ENCODE peak calls at places on chromosomes 3 and 15, in nine cellular contexts. W is AG04450, Q is LNCaP clone FGC, T is endothelial cell, K is RWPE1, L is lower leg skin, V is fibroblast of pulmonary artery, P is tibial nerve, B is heart right ventricle. Z is an unnamed sample.
A peak's percentile ranks its signal among the peaks of the same experiment; 100 is the strongest.

GRCh38 chr3:161821591-161821990 is 325.0 kb downstream of the OTOL1 start:
- DNase-seq in V (no peak), W (no peak), L (no peak), Q (no peak), K (no peak), P (no peak), T (no peak), B (no peak), Z (no peak)

GRCh38 chr15:95304116-95304873 is 1026.2 kb upstream of the NR2F2 start:
- DNase-seq in L (no peak), Q (no peak), W (peak; percentile 91), V (peak; percentile 88), T (no peak), K (no peak), P (peak; percentile 53), B (no peak), Z (no peak)

GRCh38 chr3:132417695-132418520 is 606 bp downstream of the DNAJC13 start:
- DNase-seq in K (peak; percentile 77), P (peak; percentile 33), Q (peak; percentile 34), V (peak; percentile 81), L (no peak), W (peak; percentile 20), B (no peak), T (peak; percentile 50), Z (peak; percentile 78)

GRCh38 chr3:72655758-72656157 is 192.5 kb downstream of the SHQ1 start:
- DNase-seq in L (no peak), W (no peak), T (no peak), Q (no peak), K (no peak), V (no peak), P (no peak), B (no peak), Z (no peak)

GRCh38 chr15:101054991-101055390 is 135.8 kb downstream of the LRRK1 start:
- DNase-seq in B (no peak), K (no peak), P (peak; percentile 0), L (peak; percentile 49), W (no peak), V (no peak), T (no peak), Q (no peak), Z (no peak)

GRCh38 chr3:94616833-94617232 is 554.0 kb downstream of the NSUN3 start:
- DNase-seq in Q (no peak), V (no peak), L (no peak), K (peak; percentile 22), P (no peak), W (no peak), T (no peak), B (no peak), Z (peak; percentile 83)

GRCh38 chr3:149576071-149576564 is 81.7 kb downstream of the WWTR1 start:
- DNase-seq in L (no peak), B (no peak), P (no peak), V (peak; percentile 99), W (peak; percentile 90), K (peak; percentile 83), Q (no peak), T (no peak), Z (peak; percentile 96)

GRCh38 chr3:13884851-13885703 is 5.2 kb upstream of the WNT7A start:
- DNase-seq in P (no peak), V (peak; percentile 7), T (peak; percentile 62), L (peak; percentile 80), Q (peak; percentile 43), B (no peak), K (peak; percentile 62), W (no peak), Z (peak; percentile 63)

GRCh38 chr3:184380627-184381260 is 890 bp downstream of the CHRD start:
- DNase-seq in P (no peak), W (no peak), V (no peak), Q (no peak), L (no peak), B (no peak), K (no peak), T (no peak), Z (no peak)

GRCh38 chr3:63279000-63279366 is 875 bp downstream of the SYNPR start:
- DNase-seq in P (no peak), T (peak; percentile 19), V (no peak), W (no peak), K (no peak), L (no peak), B (no peak), Q (no peak), Z (no peak)

GRCh38 chr3:72797773-72798543 is 50.3 kb downstream of the SHQ1 start:
- DNase-seq in W (no peak), K (no peak), B (peak; percentile 62), Q (no peak), P (no peak), L (no peak), V (peak; percentile 53), T (no peak), Z (no peak)

GRCh38 chr3:141242035-141242721 is 10.6 kb downstream of the PXYLP1 start:
- DNase-seq in K (no peak), V (peak; percentile 42), T (no peak), L (peak; percentile 72), W (no peak), B (no peak), Q (no peak), P (no peak), Z (no peak)

GRCh38 chr3:79125313-79125984 is 642.3 kb downstream of the ROBO1 start:
- DNase-seq in T (no peak), L (no peak), K (no peak), V (no peak), P (no peak), B (no peak), W (no peak), Q (no peak), Z (no peak)

GRCh38 chr15:25469377-25469776 is 30.6 kb upstream of the UBE3A start:
- DNase-seq in L (no peak), V (peak; percentile 4), P (no peak), K (peak; percentile 36), W (no peak), T (no peak), Q (peak; percentile 17), B (no peak), Z (peak; percentile 20)

GRCh38 chr15:76991741-76992645 is 2.9 kb upstream of the PSTPIP1 start:
- DNase-seq in T (no peak), B (no peak), P (peak; percentile 38), Q (peak; percentile 6), W (no peak), K (no peak), V (no peak), L (peak; percentile 90), Z (no peak)

GRCh38 chr15:48802867-48803266 is 8.0 kb downstream of the CEP152 start:
- DNase-seq in P (no peak), T (no peak), L (no peak), V (peak; percentile 84), W (peak; percentile 80), Q (no peak), K (peak; percentile 53), B (no peak), Z (peak; percentile 75)

GRCh38 chr3:128995737-128996136 is 1.9 kb upstream of the CFAP92 start:
- DNase-seq in K (no peak), Q (no peak), V (no peak), L (no peak), T (no peak), P (no peak), B (no peak), W (no peak), Z (no peak)

GRCh38 chr15:33206366-33206765 is 11.9 kb upstream of the FMN1 start:
- DNase-seq in Q (no peak), V (no peak), K (no peak), B (no peak), W (no peak), T (no peak), P (no peak), L (no peak), Z (no peak)

GRCh38 chr3:172040078-172040975 is 949 bp downstream of the FNDC3B start:
- DNase-seq in W (peak; percentile 76), L (peak; percentile 95), K (peak; percentile 76), Q (no peak), P (peak; percentile 61), T (peak; percentile 75), B (peak; percentile 88), V (peak; percentile 92), Z (no peak)

GRCh38 chr3:184275961-184276910 is at the start of gene ECE2:
- DNase-seq in V (no peak), B (no peak), P (no peak), Q (no peak), W (no peak), K (no peak), L (no peak), T (no peak), Z (no peak)

GRCh38 chr3:9957214-9957613 is 5.0 kb upstream of the PRRT3 start:
- DNase-seq in W (no peak), T (no peak), V (no peak), K (no peak), Q (no peak), L (peak; percentile 39), P (no peak), B (no peak), Z (no peak)
- TF ChIP-seq CTCF in W (peak; percentile 18), T (no peak), V (no peak), K (peak; percentile 13), Q (no peak), L (no peak), P (no peak), B (no peak), Z (peak; percentile 27)

DNA sequence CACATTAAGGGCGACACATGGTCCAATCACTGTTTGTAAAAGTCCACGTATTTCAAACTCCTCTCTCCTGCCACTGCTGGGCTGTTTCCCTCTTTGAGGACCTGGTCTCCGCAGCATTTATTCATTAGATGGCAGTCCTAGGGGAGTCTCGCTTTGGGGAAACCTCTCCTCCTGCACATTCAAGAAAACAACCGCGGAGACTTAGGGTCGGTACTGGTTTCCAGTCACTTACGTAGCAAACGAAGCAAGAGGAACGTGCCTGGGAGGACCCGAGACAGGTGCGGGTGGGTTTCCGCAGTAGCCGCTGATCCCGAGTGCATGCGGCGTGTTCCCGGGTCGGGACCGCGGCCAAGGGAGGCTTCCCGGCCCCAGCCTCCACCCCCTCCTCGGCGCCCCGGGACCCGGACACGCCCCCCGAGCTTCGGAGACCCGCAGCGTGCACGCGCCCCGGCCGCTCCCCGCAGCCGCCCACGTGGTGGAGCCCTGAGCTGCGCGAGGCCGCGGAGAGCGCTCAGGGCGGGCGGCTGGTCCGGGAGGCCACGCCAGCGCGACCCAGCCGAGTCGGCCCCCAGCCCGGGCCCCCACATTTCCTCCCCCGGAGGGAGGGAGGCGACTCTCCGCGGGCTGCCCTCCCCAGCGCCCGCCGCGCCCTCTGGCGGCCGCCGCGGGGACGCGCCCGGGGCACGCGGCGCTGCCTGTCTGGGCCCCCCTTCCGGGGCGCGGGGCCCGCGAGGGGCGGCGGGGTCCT is 1.1 kb upstream of the IGF1R start:
- DNase-seq in V (peak; percentile 53), W (no peak), T (peak; percentile 86), P (no peak), Q (no peak), B (peak; percentile 74), K (no peak), L (peak; percentile 91), Z (no peak)
- TF ChIP-seq CTCF in V (no peak), W (no peak), T (peak; percentile 88), P (peak; percentile 46), Q (peak; percentile 62), B (peak; percentile 45), K (peak; percentile 94), L (no peak), Z (peak; percentile 69)

GRCh38 chr15:29821416-29822099 is 710 bp downstream of the TJP1 start:
- DNase-seq in P (peak; percentile 49), L (peak; percentile 92), B (peak; percentile 69), K (peak; percentile 77), W (peak; percentile 49), Q (no peak), V (peak; percentile 80), T (peak; percentile 75), Z (peak; percentile 81)
- TF ChIP-seq CTCF in P (no peak), L (no peak), B (peak; percentile 30), K (peak; percentile 37), W (peak; percentile 46), Q (no peak), V (peak; percentile 32), T (no peak), Z (peak; percentile 53)

GRCh38 chr3:46449755-46450552 is 14.8 kb downstream of the LTF start:
- DNase-seq in B (no peak), W (no peak), L (no peak), V (peak; percentile 18), Q (no peak), P (no peak), T (peak; percentile 38), K (peak; percentile 10), Z (no peak)
- TF ChIP-seq CTCF in B (peak; percentile 70), W (peak; percentile 66), L (no peak), V (peak; percentile 64), Q (peak; percentile 55), P (peak; percentile 20), T (peak; percentile 73), K (peak; percentile 55), Z (peak; percentile 64)

Z was measured in foreskin keratinocyte.